ENCODE peak calls at places on chromosomes 6 and 20, in eight cellular contexts. L is GM13976, E is NCI-H345, A is ovary, R is activated gamma-delta T cell treated with Interleukin-2 at 50 U/mL for 16 hours, O is aorta, B is progenitor cell of endocrine pancreas, M is NCI-H1105 treated with DMSO at 0.1 percent for 48 hours. Y is an unnamed sample.

GRCh38 chr6:106882601-106883518 is 91.7 kb downstream of the CD24 start:
- DNase-seq in R (no peak), E (peak; percentile 21), M (no peak), L (no peak), A (no peak), O (no peak), B (no peak), Y (no peak)

GRCh38 chr6:96234476-96234875 is 218.7 kb downstream of the FUT9 start:
- DNase-seq in B (no peak), E (no peak), A (no peak), L (no peak), M (no peak), R (no peak), O (no peak), Y (no peak)

GRCh38 chr6:56692586-56693245 is 50.0 kb upstream of the DST start:
- DNase-seq in A (no peak), R (no peak), O (no peak), L (no peak), M (no peak), E (no peak), B (no peak), Y (no peak)

GRCh38 chr6:150150458-150150820 is 7.6 kb downstream of the PPP1R14C start:
- DNase-seq in O (no peak), E (no peak), R (no peak), L (no peak), B (no peak), M (no peak), A (no peak), Y (no peak)

GRCh38 chr20:50594231-50594590 is 84.0 kb downstream of the PTPN1 start:
- DNase-seq in L (no peak), O (no peak), E (no peak), M (no peak), B (no peak), A (no peak), R (no peak), Y (no peak)

GRCh38 chr6:31057426-31058003 is 47.2 kb downstream of the MUC22 start:
- DNase-seq in E (no peak), B (no peak), L (no peak), M (no peak), R (no peak), O (no peak), A (no peak), Y (no peak)

GRCh38 chr6:293185-294174 is 1.2 kb downstream of the DUSP22 start:
- DNase-seq in E (no peak), A (no peak), B (no peak), R (no peak), L (no peak), M (no peak), O (no peak), Y (peak; percentile 73)

GRCh38 chr6:16337280-16337975 is 99.0 kb downstream of the GMPR start:
- DNase-seq in B (no peak), O (peak; percentile 98), A (peak; percentile 97), R (no peak), M (no peak), E (no peak), L (no peak), Y (peak; percentile 97)

GRCh38 chr6:44733868-44734267 is 346.4 kb downstream of the CDC5L start:
- DNase-seq in A (no peak), B (no peak), O (no peak), M (no peak), E (no peak), L (no peak), R (no peak), Y (peak; percentile 76)

GRCh38 chr6:11263185-11263817 is 30.8 kb upstream of the NEDD9 start:
- DNase-seq in B (no peak), O (peak; percentile 82), A (peak; percentile 53), M (no peak), R (no peak), L (no peak), E (no peak), Y (peak; percentile 86)

GRCh38 chr20:45341939-45342862 is 6.0 kb downstream of the SDC4 start:
- DNase-seq in L (no peak), B (peak; percentile 44), M (peak; percentile 3), E (peak; percentile 67), O (peak; percentile 91), A (peak; percentile 48), R (no peak), Y (peak; percentile 81)

GRCh38 chr6:120077489-120077888 is 727.9 kb upstream of the MAN1A1 start:
- DNase-seq in A (no peak), M (no peak), R (no peak), O (no peak), L (no peak), E (no peak), B (no peak), Y (no peak)

GRCh38 chr6:136517002-136517401 is 33.2 kb downstream of the MAP7 start:
- DNase-seq in B (no peak), E (no peak), O (no peak), A (no peak), M (no peak), R (no peak), L (no peak), Y (no peak)

GRCh38 chr20:34111057-34111711 is 859 bp downstream of the EIF2S2 start:
- DNase-seq in M (no peak), R (no peak), A (no peak), L (no peak), B (no peak), O (no peak), E (peak; percentile 13), Y (peak; percentile 32)

GRCh38 chr6:142913036-142913510 is 31.9 kb downstream of the HIVEP2 start:
- DNase-seq in L (peak; percentile 52), M (no peak), B (no peak), R (no peak), E (no peak), A (no peak), O (no peak), Y (no peak)

GRCh38 chr20:62030834-62031434 is 34.7 kb downstream of the TAF4 start:
- DNase-seq in B (no peak), R (peak; percentile 37), A (no peak), O (peak; percentile 39), L (peak; percentile 78), E (no peak), M (no peak), Y (no peak)

GRCh38 chr20:45059022-45059728 is 41.8 kb downstream of the KCNS1 start:
- DNase-seq in O (no peak), M (no peak), L (no peak), R (no peak), B (no peak), E (no peak), A (no peak), Y (no peak)

GRCh38 chr6:13447949-13448724 is 39.3 kb downstream of the GFOD1 start:
- DNase-seq in M (no peak), L (no peak), O (no peak), E (no peak), R (no peak), B (no peak), A (no peak), Y (no peak)

GRCh38 chr6:167647750-167648470 is 178.8 kb upstream of the AFDN start:
- DNase-seq in L (no peak), A (no peak), E (no peak), M (no peak), O (no peak), B (no peak), R (no peak), Y (no peak)

GRCh38 chr20:61925555-61926252 is 140.0 kb downstream of the TAF4 start:
- DNase-seq in R (no peak), E (peak; percentile 94), O (no peak), M (no peak), B (no peak), A (no peak), L (no peak), Y (no peak)

GRCh38 chr20:23147964-23148720 is 62.0 kb upstream of the CD93 start:
- DNase-seq in M (no peak), A (no peak), B (no peak), L (no peak), R (no peak), E (no peak), O (peak; percentile 89), Y (peak; percentile 59)

GRCh38 chr6:104123227-104123626 is 736.5 kb downstream of the HACE1 start:
- DNase-seq in A (no peak), O (no peak), L (no peak), B (no peak), E (no peak), R (no peak), M (no peak), Y (no peak)

GRCh38 chr6:5338177-5338960 is 77.1 kb downstream of the FARS2 start:
- DNase-seq in L (peak; percentile 35), R (no peak), B (no peak), E (no peak), A (no peak), O (no peak), M (no peak), Y (no peak)

GRCh38 chr6:125587624-125588023 is 161.8 kb upstream of the HEY2 start:
- DNase-seq in A (no peak), L (no peak), B (no peak), O (no peak), M (no peak), E (no peak), R (no peak), Y (no peak)

GRCh38 chr20:60249436-60249835 is 291.2 kb downstream of the CDH26 start:
- DNase-seq in E (no peak), R (no peak), O (no peak), M (no peak), A (no peak), B (no peak), L (no peak), Y (no peak)

GRCh38 chr6:150008588-150008987 is 16.7 kb downstream of the RAET1L start:
- DNase-seq in O (peak; percentile 73), E (no peak), B (no peak), M (no peak), R (no peak), L (no peak), A (no peak), Y (no peak)

Y was measured in right cardiac atrium.